ENCODE peak calls at places on chromosomes 11 and 22, in seven cellular contexts. One of them, this sample, is unnamed. For H3K4me1, the result is how much of the 10 kb centered on the place peaks cover.

GRCh38 chr11:12454782-12455181 is 77.4 kb downstream of the PARVA start:
- DNase-seq in left ventricle myocardium inferior: no peak
- DNase-seq in OCI-LY7: no peak
- DNase-seq in tibial nerve: no peak
- DNase-seq in stomach: no peak
- DNase-seq in tibial artery: no peak
- DNase-seq in endothelial cell of umbilical vein: peak
- DNase-seq in this sample: no peak

GRCh38 chr11:58575377-58576020 is at the start of gene LPXN:
- DNase-seq in OCI-LY7: peak
- DNase-seq in tibial artery: no peak
- DNase-seq in stomach: no peak
- DNase-seq in endothelial cell of umbilical vein: peak
- DNase-seq in tibial nerve: no peak
- DNase-seq in left ventricle myocardium inferior: no peak
- DNase-seq in this sample: no peak

GRCh38 chr11:78424334-78425270 is 7.0 kb upstream of the GAB2 start:
- DNase-seq in tibial artery: no peak
- DNase-seq in stomach: no peak
- DNase-seq in OCI-LY7: peak
- DNase-seq in endothelial cell of umbilical vein: peak
- DNase-seq in tibial nerve: no peak
- DNase-seq in left ventricle myocardium inferior: no peak
- DNase-seq in this sample: no peak

GRCh38 chr11:6260207-6260726 is 629 bp downstream of the CCKBR start:
- DNase-seq in endothelial cell of umbilical vein: no peak
- DNase-seq in tibial artery: no peak
- DNase-seq in stomach: no peak
- DNase-seq in tibial nerve: no peak
- DNase-seq in left ventricle myocardium inferior: no peak
- DNase-seq in OCI-LY7: no peak
- DNase-seq in this sample: no peak

GRCh38 chr11:693887-694562 is 997 bp downstream of the DEAF1 start:
- DNase-seq in tibial nerve: no peak
- DNase-seq in stomach: no peak
- DNase-seq in OCI-LY7: no peak
- DNase-seq in tibial artery: no peak
- DNase-seq in left ventricle myocardium inferior: no peak
- DNase-seq in endothelial cell of umbilical vein: no peak
- DNase-seq in this sample: no peak

GRCh38 chr22:30224161-30224857 is 22.2 kb downstream of the LIF start:
- DNase-seq in stomach: no peak
- DNase-seq in OCI-LY7: no peak
- DNase-seq in tibial artery: no peak
- DNase-seq in endothelial cell of umbilical vein: no peak
- DNase-seq in tibial nerve: no peak
- DNase-seq in left ventricle myocardium inferior: no peak
- DNase-seq in this sample: no peak

GRCh38 chr22:26753125-26753862 is 95.9 kb downstream of the MIAT start:
- DNase-seq in tibial artery: no peak
- DNase-seq in left ventricle myocardium inferior: no peak
- DNase-seq in tibial nerve: no peak
- DNase-seq in stomach: no peak
- DNase-seq in endothelial cell of umbilical vein: no peak
- DNase-seq in OCI-LY7: no peak
- DNase-seq in this sample: no peak

GRCh38 chr11:87236368-87236767 is 198.6 kb downstream of the TMEM135 start:
- DNase-seq in endothelial cell of umbilical vein: peak
- DNase-seq in tibial nerve: no peak
- DNase-seq in tibial artery: no peak
- DNase-seq in stomach: no peak
- DNase-seq in left ventricle myocardium inferior: no peak
- DNase-seq in OCI-LY7: no peak
- DNase-seq in this sample: no peak

GRCh38 chr11:112822478-112823274 is 138.5 kb upstream of the NCAM1 start:
- DNase-seq in endothelial cell of umbilical vein: no peak
- DNase-seq in stomach: peak
- DNase-seq in OCI-LY7: no peak
- DNase-seq in left ventricle myocardium inferior: no peak
- DNase-seq in tibial nerve: no peak
- DNase-seq in tibial artery: no peak
- DNase-seq in this sample: no peak

GRCh38 chr11:72781313-72782080 is 12.3 kb downstream of the STARD10 start:
- DNase-seq in tibial nerve: no peak
- DNase-seq in stomach: peak
- DNase-seq in OCI-LY7: peak
- DNase-seq in endothelial cell of umbilical vein: no peak
- DNase-seq in left ventricle myocardium inferior: peak
- DNase-seq in tibial artery: no peak
- DNase-seq in this sample: no peak

GRCh38 chr11:120912504-120912903 is 111.4 kb upstream of the TBCEL start:
- DNase-seq in stomach: no peak
- DNase-seq in endothelial cell of umbilical vein: peak
- DNase-seq in left ventricle myocardium inferior: no peak
- DNase-seq in OCI-LY7: peak
- DNase-seq in tibial artery: no peak
- DNase-seq in tibial nerve: no peak
- DNase-seq in this sample: no peak

GRCh38 chr11:130644187-130644586 is 195.7 kb downstream of the ADAMTS15 start:
- DNase-seq in endothelial cell of umbilical vein: no peak
- DNase-seq in OCI-LY7: no peak
- DNase-seq in left ventricle myocardium inferior: no peak
- DNase-seq in tibial nerve: no peak
- DNase-seq in tibial artery: no peak
- DNase-seq in stomach: peak
- DNase-seq in this sample: no peak

GRCh38 chr11:12157241-12157661 is 46.9 kb downstream of the MICAL2 start:
- DNase-seq in tibial artery: no peak
- DNase-seq in stomach: no peak
- DNase-seq in tibial nerve: no peak
- DNase-seq in endothelial cell of umbilical vein: peak
- DNase-seq in left ventricle myocardium inferior: no peak
- DNase-seq in OCI-LY7: no peak
- DNase-seq in this sample: no peak

GRCh38 chr11:111735262-111736116 is 30.7 kb downstream of the PPP2R1B start:
- DNase-seq in tibial artery: peak
- DNase-seq in OCI-LY7: no peak
- DNase-seq in tibial nerve: peak
- DNase-seq in stomach: peak
- DNase-seq in endothelial cell of umbilical vein: peak
- DNase-seq in left ventricle myocardium inferior: peak
- DNase-seq in this sample: peak

GRCh38 chr11:45232341-45233080 is 53.6 kb downstream of the SYT13 start:
- DNase-seq in tibial artery: peak
- DNase-seq in OCI-LY7: no peak
- DNase-seq in left ventricle myocardium inferior: no peak
- DNase-seq in endothelial cell of umbilical vein: no peak
- DNase-seq in tibial nerve: no peak
- DNase-seq in stomach: no peak
- DNase-seq in this sample: no peak

GRCh38 chr22:43127166-43127908 is 15.9 kb downstream of the MCAT start:
- DNase-seq in left ventricle myocardium inferior: no peak
- DNase-seq in OCI-LY7: no peak
- DNase-seq in tibial artery: no peak
- DNase-seq in stomach: peak
- DNase-seq in tibial nerve: no peak
- DNase-seq in endothelial cell of umbilical vein: no peak
- DNase-seq in this sample: no peak

GRCh38 chr22:26462051-26462450 is 21.5 kb downstream of the HPS4 start:
- DNase-seq in OCI-LY7: no peak
- DNase-seq in left ventricle myocardium inferior: no peak
- DNase-seq in tibial artery: no peak
- DNase-seq in stomach: no peak
- DNase-seq in tibial nerve: no peak
- DNase-seq in endothelial cell of umbilical vein: no peak
- DNase-seq in this sample: no peak

GRCh38 chr11:45859661-45860140 is 12.4 kb downstream of the CRY2 start:
- DNase-seq in left ventricle myocardium inferior: peak
- DNase-seq in tibial nerve: peak
- DNase-seq in stomach: peak
- DNase-seq in OCI-LY7: no peak
- DNase-seq in endothelial cell of umbilical vein: peak
- DNase-seq in tibial artery: peak
- DNase-seq in this sample: peak

GRCh38 chr22:41360126-41360525 is 21.6 kb upstream of the TEF start:
- DNase-seq in tibial nerve: no peak
- DNase-seq in left ventricle myocardium inferior: peak
- DNase-seq in tibial artery: no peak
- DNase-seq in stomach: no peak
- DNase-seq in endothelial cell of umbilical vein: no peak
- DNase-seq in OCI-LY7: no peak
- DNase-seq in this sample: no peak

GRCh38 chr22:49015993-49016908 is 811.4 kb downstream of the BRD1 start:
- DNase-seq in OCI-LY7: no peak
- DNase-seq in left ventricle myocardium inferior: no peak
- DNase-seq in endothelial cell of umbilical vein: no peak
- DNase-seq in tibial artery: peak
- DNase-seq in stomach: peak
- DNase-seq in tibial nerve: peak
- DNase-seq in this sample: no peak

GRCh38 chr11:14446701-14447169 is 52.9 kb downstream of the COPB1 start:
- DNase-seq in endothelial cell of umbilical vein: peak
- DNase-seq in tibial artery: no peak
- DNase-seq in OCI-LY7: no peak
- DNase-seq in left ventricle myocardium inferior: no peak
- DNase-seq in stomach: no peak
- DNase-seq in tibial nerve: no peak
- DNase-seq in this sample: no peak

GRCh38 chr22:46352276-46352675 is 16.8 kb downstream of the TRMU start:
- DNase-seq in tibial artery: no peak
- DNase-seq in stomach: no peak
- DNase-seq in endothelial cell of umbilical vein: no peak
- DNase-seq in OCI-LY7: no peak
- DNase-seq in left ventricle myocardium inferior: no peak
- DNase-seq in tibial nerve: no peak
- DNase-seq in this sample: no peak
- H3K4me1 ChIP-seq in tibial artery: under half
- H3K4me1 ChIP-seq in stomach: under half
- H3K4me1 ChIP-seq in endothelial cell of umbilical vein: under half
- H3K4me1 ChIP-seq in OCI-LY7: under half
- H3K4me1 ChIP-seq in left ventricle myocardium inferior: half or more
- H3K4me1 ChIP-seq in tibial nerve: under half
- H3K4me1 ChIP-seq in this sample: under half

DNA sequence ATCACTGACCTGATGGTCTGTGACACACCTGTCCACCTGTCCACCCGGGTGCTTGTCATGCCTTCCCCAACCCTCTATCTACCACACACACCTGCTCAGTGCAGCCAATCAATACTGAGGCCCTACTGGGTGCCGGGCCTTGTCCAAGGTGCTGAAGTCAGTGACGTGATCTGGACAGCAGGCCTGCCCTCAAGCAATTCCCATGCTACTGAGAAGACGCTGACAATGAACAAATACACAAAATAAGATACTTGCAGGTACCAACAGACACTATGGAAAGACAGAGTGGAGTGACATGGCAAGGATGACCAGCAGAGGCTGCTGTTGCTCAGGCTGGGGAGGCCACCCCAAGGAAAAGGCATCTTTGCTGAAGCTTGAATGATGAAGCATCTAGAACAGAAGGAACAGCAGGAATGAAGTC is 21.2 kb downstream of the PLAAT3 start:
- DNase-seq in stomach: no peak
- DNase-seq in tibial artery: no peak
- DNase-seq in tibial nerve: no peak
- DNase-seq in left ventricle myocardium inferior: no peak
- DNase-seq in OCI-LY7: peak
- DNase-seq in endothelial cell of umbilical vein: no peak
- DNase-seq in this sample: no peak
- TF ChIP-seq CTCF in stomach: peak
- TF ChIP-seq CTCF in tibial artery: peak
- TF ChIP-seq CTCF in tibial nerve: peak
- TF ChIP-seq CTCF in left ventricle myocardium inferior: peak
- TF ChIP-seq CTCF in OCI-LY7: peak
- TF ChIP-seq CTCF in endothelial cell of umbilical vein: peak
- TF ChIP-seq CTCF in this sample: peak

DNA sequence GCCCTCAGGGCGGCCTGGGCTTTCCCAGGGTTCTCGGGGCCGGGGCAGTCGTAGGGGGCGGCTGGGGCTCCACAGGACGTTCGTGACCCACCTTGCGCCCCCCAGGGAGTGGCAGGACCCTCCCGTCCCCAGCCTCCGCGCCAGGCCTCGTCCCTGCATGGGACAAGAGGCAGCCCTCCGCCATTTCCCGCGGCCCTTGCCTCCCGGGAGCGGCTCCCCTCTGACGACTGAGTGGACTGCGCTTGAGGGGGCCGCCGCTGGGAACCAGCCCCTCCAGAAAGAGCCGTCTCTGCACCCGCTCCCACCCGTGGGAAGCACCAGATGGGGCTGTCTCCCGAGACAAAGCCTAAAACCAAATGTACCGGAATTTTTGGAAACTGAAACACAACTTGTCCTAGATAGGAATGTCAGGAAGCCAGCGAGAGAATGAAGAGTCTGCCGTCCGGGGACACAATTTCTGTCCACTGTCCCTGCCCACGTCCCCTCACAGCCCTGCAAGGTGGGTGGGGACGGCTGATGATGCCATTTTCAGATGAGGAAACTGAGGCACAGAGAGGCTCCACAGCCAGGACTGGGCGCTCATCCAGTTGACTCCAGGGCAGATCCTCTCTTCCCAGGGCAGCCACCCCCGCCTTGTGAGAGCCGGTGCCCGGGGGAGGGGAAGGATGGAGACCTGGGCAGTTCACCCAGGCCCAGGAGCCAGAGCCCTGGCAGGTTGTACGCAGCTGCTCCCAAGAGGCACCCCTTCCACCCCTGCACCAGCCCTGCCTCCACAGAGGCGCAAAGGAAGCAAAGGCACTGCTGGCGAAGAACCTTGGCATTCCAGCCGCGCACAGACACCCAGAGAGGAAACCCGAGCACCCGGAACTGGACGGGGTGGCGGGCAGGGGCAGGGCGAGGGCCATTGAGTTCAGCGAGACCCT is 18.1 kb upstream of the PICK1 start:
- DNase-seq in left ventricle myocardium inferior: no peak
- DNase-seq in OCI-LY7: no peak
- DNase-seq in tibial nerve: no peak
- DNase-seq in stomach: no peak
- DNase-seq in tibial artery: no peak
- DNase-seq in endothelial cell of umbilical vein: no peak
- DNase-seq in this sample: no peak
- H3K4me3 ChIP-seq in left ventricle myocardium inferior: no peak
- H3K4me3 ChIP-seq in OCI-LY7: no peak
- H3K4me3 ChIP-seq in tibial nerve: peak
- H3K4me3 ChIP-seq in stomach: no peak
- H3K4me3 ChIP-seq in tibial artery: peak
- H3K4me3 ChIP-seq in endothelial cell of umbilical vein: no peak
- H3K4me3 ChIP-seq in this sample: peak

DNA sequence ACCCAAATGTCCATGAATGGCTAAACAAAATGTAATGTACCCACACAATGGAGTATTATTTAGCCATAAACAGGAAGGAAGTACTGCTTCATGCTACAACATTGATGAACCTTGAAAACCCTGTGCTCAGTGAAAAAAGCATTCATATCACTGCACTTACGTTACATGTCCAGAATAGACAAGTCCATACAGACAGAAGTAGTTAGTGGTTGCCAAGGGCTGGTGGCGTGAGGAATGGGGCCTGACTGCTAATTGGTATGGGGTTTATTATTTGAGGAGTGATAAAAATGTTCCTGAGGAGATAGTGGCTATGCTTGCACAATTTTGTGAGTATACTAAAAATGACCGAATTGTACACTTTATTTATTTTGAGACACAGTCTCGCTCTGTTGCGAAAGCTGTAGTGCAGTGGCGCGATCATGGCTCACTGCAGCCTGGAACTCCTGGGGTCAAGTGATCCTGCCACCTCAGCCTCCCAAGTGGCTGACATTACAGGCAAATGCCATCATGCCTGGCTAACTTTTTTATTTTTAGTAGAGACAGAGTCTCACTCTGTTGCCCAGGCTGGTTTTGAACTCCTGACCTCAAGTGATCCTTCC is 7.7 kb upstream of the SYVN1 start:
- DNase-seq in stomach: no peak
- DNase-seq in tibial nerve: no peak
- DNase-seq in left ventricle myocardium inferior: no peak
- DNase-seq in endothelial cell of umbilical vein: no peak
- DNase-seq in OCI-LY7: no peak
- DNase-seq in tibial artery: no peak
- DNase-seq in this sample: no peak
- H3K4me1 ChIP-seq in stomach: under half
- H3K4me1 ChIP-seq in tibial nerve: under half
- H3K4me1 ChIP-seq in left ventricle myocardium inferior: under half
- H3K4me1 ChIP-seq in endothelial cell of umbilical vein: under half
- H3K4me1 ChIP-seq in OCI-LY7: under half
- H3K4me1 ChIP-seq in tibial artery: under half
- H3K4me1 ChIP-seq in this sample: under half

This sample was measured in heart right ventricle.